ENCODE peak calls at places on chromosomes 12 and 14, in four cellular contexts. One of them, this sample, is unnamed.

GRCh38 chr14:68757618-68758081 is 35.2 kb downstream of the ZFP36L1 start:
- DNase-seq in K562: peak
- DNase-seq in H1: no peak
- DNase-seq in HepG2: peak
- DNase-seq in this sample: no peak

GRCh38 chr12:121893901-121894540 is 5.4 kb downstream of the PSMD9 start:
- DNase-seq in K562: no peak
- DNase-seq in HepG2: peak
- DNase-seq in H1: no peak
- DNase-seq in this sample: no peak

GRCh38 chr12:102757154-102757873 is 159.7 kb downstream of the PAH start:
- DNase-seq in K562: no peak
- DNase-seq in HepG2: no peak
- DNase-seq in H1: no peak
- DNase-seq in this sample: no peak

GRCh38 chr14:37230551-37231194 is 32.9 kb downstream of the MIPOL1 start:
- DNase-seq in HepG2: peak
- DNase-seq in K562: peak
- DNase-seq in H1: no peak
- DNase-seq in this sample: peak

GRCh38 chr12:105252901-105253300 is 16.9 kb upstream of the APPL2 start:
- DNase-seq in K562: no peak
- DNase-seq in H1: no peak
- DNase-seq in HepG2: no peak
- DNase-seq in this sample: no peak

GRCh38 chr12:28869197-28869596 is 279.9 kb upstream of the FAR2 start:
- DNase-seq in H1: no peak
- DNase-seq in HepG2: no peak
- DNase-seq in K562: no peak
- DNase-seq in this sample: no peak

GRCh38 chr14:30994681-30995620 is 30.5 kb upstream of the AP4S1 start:
- DNase-seq in K562: no peak
- DNase-seq in H1: no peak
- DNase-seq in HepG2: no peak
- DNase-seq in this sample: no peak

GRCh38 chr14:94689218-94689984 is 77.2 kb downstream of the SERPINA3 start:
- DNase-seq in HepG2: no peak
- DNase-seq in H1: peak
- DNase-seq in K562: peak
- DNase-seq in this sample: no peak

GRCh38 chr12:68240975-68241374 is 12.4 kb downstream of the IL22 start:
- DNase-seq in H1: no peak
- DNase-seq in HepG2: no peak
- DNase-seq in K562: no peak
- DNase-seq in this sample: no peak

GRCh38 chr12:103969391-103969790 is 3.7 kb downstream of the TDG start:
- DNase-seq in HepG2: no peak
- DNase-seq in H1: no peak
- DNase-seq in K562: no peak
- DNase-seq in this sample: no peak

GRCh38 chr12:88325076-88325827 is 183.1 kb downstream of the TMTC3 start:
- DNase-seq in HepG2: no peak
- DNase-seq in K562: no peak
- DNase-seq in H1: no peak
- DNase-seq in this sample: no peak

GRCh38 chr12:57215668-57216013 is 953 bp upstream of the NXPH4 start:
- DNase-seq in K562: no peak
- DNase-seq in H1: peak
- DNase-seq in HepG2: no peak
- DNase-seq in this sample: no peak
- TF ChIP-seq FOSL1 in K562: no peak
- TF ChIP-seq FOSL1 in H1: no peak
- TF ChIP-seq FOSL1 in HepG2: no peak
- TF ChIP-seq FOSL1 in this sample: no peak

GRCh38 chr12:111298583-111299436 is 70.1 kb downstream of the PHETA1 start:
- DNase-seq in K562: peak
- DNase-seq in H1: peak
- DNase-seq in HepG2: peak
- DNase-seq in this sample: peak
- TF ChIP-seq FOSL1 in K562: no peak
- TF ChIP-seq FOSL1 in H1: no peak
- TF ChIP-seq FOSL1 in HepG2: no peak
- TF ChIP-seq FOSL1 in this sample: no peak

GRCh38 chr14:34498684-34499412 is 36.8 kb upstream of the SPTSSA start:
- DNase-seq in HepG2: peak
- DNase-seq in H1: no peak
- DNase-seq in K562: no peak
- DNase-seq in this sample: peak

GRCh38 chr14:34501997-34502396 is 37.5 kb downstream of the EAPP start:
- DNase-seq in K562: no peak
- DNase-seq in H1: no peak
- DNase-seq in HepG2: no peak
- DNase-seq in this sample: no peak

GRCh38 chr14:34501004-34501580 is 38.4 kb downstream of the EAPP start:
- DNase-seq in H1: no peak
- DNase-seq in K562: no peak
- DNase-seq in HepG2: no peak
- DNase-seq in this sample: no peak

GRCh38 chr14:34496007-34496678 is 34.1 kb upstream of the SPTSSA start:
- DNase-seq in HepG2: no peak
- DNase-seq in K562: no peak
- DNase-seq in H1: no peak
- DNase-seq in this sample: no peak

DNA sequence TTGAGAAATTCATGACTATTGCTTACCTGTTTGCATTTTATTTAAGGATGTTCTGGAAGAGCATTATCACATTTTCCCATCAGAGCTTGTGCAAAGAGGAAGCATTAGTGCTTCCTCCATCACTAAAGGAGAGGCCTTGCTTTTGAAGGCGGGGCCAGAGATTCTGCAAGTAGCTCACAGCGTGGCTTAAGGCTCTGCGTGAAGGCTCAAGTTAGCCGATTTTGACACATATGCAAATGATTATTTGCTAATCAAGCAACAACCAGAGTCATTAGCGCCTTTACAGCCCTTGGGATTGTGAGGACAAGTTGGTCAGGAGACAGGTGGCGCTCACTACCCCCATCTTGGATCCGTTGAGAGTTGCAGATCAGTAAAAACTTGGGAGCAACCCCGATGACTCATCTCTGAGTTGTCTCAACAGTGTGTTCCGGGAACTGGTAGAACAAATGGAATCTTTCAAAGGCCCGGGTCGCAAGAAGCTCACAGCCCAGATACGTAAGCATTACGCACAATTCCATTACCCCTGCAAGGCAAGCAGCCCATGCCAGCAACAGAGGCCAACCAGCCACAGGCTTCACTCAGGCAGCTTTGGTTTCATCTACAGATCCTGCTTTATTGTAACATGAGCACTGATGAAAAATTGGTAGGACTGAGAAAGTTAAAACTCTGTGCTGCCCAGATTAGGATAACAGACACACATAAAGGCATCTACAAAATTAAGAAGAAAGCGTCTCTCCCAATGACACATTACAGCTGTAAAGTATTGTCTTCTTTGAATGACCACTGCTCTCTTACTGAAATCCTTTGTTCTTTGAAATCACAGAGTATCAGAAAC is 34.9 kb upstream of the SPTSSA start:
- DNase-seq in H1: peak
- DNase-seq in HepG2: peak
- DNase-seq in K562: peak
- DNase-seq in this sample: peak
- TF ChIP-seq FOSL1 in H1: no peak
- TF ChIP-seq FOSL1 in HepG2: peak
- TF ChIP-seq FOSL1 in K562: peak
- TF ChIP-seq FOSL1 in this sample: peak

GRCh38 chr14:91218041-91218440 is 26.5 kb downstream of the GPR68 start:
- DNase-seq in HepG2: no peak
- DNase-seq in K562: no peak
- DNase-seq in H1: no peak
- DNase-seq in this sample: no peak
- TF ChIP-seq FOSL1 in HepG2: no peak
- TF ChIP-seq FOSL1 in K562: no peak
- TF ChIP-seq FOSL1 in H1: no peak
- TF ChIP-seq FOSL1 in this sample: no peak

GRCh38 chr12:93390025-93390424 is 12.3 kb downstream of the NUDT4 start:
- DNase-seq in K562: no peak
- DNase-seq in HepG2: no peak
- DNase-seq in H1: no peak
- DNase-seq in this sample: no peak

GRCh38 chr12:93387780-93388179 is 10.1 kb downstream of the NUDT4 start:
- DNase-seq in K562: peak
- DNase-seq in H1: no peak
- DNase-seq in HepG2: no peak
- DNase-seq in this sample: no peak

GRCh38 chr12:93390565-93391297 is 13.0 kb downstream of the NUDT4 start:
- DNase-seq in HepG2: no peak
- DNase-seq in K562: no peak
- DNase-seq in H1: no peak
- DNase-seq in this sample: no peak
- TF ChIP-seq FOSL1 in HepG2: no peak
- TF ChIP-seq FOSL1 in K562: no peak
- TF ChIP-seq FOSL1 in H1: no peak
- TF ChIP-seq FOSL1 in this sample: no peak

GRCh38 chr14:96084796-96085195 is 45.6 kb downstream of the C14orf132 start:
- DNase-seq in K562: no peak
- DNase-seq in HepG2: no peak
- DNase-seq in H1: no peak
- DNase-seq in this sample: no peak

GRCh38 chr14:96086574-96087077 is 47.5 kb downstream of the C14orf132 start:
- DNase-seq in K562: no peak
- DNase-seq in H1: no peak
- DNase-seq in HepG2: no peak
- DNase-seq in this sample: no peak

GRCh38 chr14:96083667-96084320 is 44.6 kb downstream of the C14orf132 start:
- DNase-seq in K562: no peak
- DNase-seq in H1: no peak
- DNase-seq in HepG2: no peak
- DNase-seq in this sample: no peak

GRCh38 chr14:96086032-96086431 is 46.9 kb downstream of the C14orf132 start:
- DNase-seq in H1: no peak
- DNase-seq in K562: no peak
- DNase-seq in HepG2: no peak
- DNase-seq in this sample: no peak

DNA sequence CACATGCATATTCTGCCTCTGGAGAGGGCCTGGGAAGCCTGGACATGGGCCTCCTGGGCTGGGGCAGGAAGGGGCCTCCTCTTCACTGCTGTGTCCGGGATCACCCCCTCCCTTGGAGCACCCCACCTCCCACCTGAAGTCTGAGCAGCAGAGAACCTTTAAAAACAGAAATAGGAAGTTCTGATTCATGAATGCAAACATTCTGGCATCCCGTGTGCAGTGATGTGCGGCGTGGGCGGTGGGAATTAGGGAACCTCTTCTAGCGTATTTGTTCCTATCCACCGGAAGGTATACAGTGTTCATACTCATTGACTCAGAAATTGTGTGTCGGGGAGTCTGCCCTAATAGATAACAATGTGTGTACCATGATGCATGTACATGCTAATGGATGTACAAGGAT is 46.2 kb downstream of the C14orf132 start:
- DNase-seq in K562: no peak
- DNase-seq in HepG2: no peak
- DNase-seq in H1: no peak
- DNase-seq in this sample: no peak
- TF ChIP-seq FOSL1 in K562: no peak
- TF ChIP-seq FOSL1 in HepG2: no peak
- TF ChIP-seq FOSL1 in H1: no peak
- TF ChIP-seq FOSL1 in this sample: no peak

DNA sequence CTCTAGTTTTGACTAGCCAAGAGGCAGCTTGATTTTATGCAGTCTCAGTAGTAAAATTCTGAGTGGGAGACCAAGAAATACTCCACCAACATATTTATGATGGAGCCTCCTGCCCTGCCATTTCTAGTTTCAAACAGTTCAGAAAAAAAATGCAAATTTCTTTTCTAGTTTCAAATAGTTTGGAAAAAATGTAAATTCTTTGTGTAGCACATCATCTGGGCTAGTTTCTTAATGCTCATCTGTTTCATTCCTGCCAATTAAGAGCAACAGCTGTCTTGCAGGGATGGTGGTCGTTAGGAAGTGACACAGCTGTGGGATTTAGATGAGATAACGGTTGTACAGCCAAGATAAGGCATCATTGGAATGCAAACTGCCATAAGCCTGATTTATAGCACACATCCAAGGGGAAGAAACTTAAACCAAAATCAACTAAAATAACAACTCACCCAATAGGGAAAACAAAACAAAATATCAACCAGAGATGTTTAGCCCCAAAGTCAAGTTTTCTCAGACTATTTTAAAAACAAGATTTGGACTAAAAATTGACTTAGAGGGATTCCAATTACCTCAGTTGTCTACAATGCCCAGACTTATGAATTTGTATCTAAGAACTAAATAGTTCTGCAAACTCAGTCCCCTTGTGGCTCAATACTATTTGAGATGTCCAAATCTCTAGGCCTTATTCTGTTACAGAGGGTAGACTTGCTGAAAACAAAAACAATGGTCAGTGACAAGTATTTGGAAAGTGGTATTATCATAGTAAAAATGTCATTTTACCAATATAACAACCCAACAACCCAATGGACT is 291.3 kb upstream of the ATP2B1 start:
- DNase-seq in H1: no peak
- DNase-seq in K562: no peak
- DNase-seq in HepG2: no peak
- DNase-seq in this sample: no peak
- TF ChIP-seq FOSL1 in H1: no peak
- TF ChIP-seq FOSL1 in K562: no peak
- TF ChIP-seq FOSL1 in HepG2: no peak
- TF ChIP-seq FOSL1 in this sample: no peak

GRCh38 chr14:105019861-105020814 is 745 bp downstream of the CDCA4 start:
- DNase-seq in H1: peak
- DNase-seq in K562: no peak
- DNase-seq in HepG2: no peak
- DNase-seq in this sample: no peak
- TF ChIP-seq FOSL1 in H1: no peak
- TF ChIP-seq FOSL1 in K562: no peak
- TF ChIP-seq FOSL1 in HepG2: no peak
- TF ChIP-seq FOSL1 in this sample: no peak

GRCh38 chr12:53518381-53518780 is 11.1 kb upstream of the NPFF start:
- DNase-seq in H1: no peak
- DNase-seq in K562: no peak
- DNase-seq in HepG2: no peak
- DNase-seq in this sample: no peak
- TF ChIP-seq FOSL1 in H1: no peak
- TF ChIP-seq FOSL1 in K562: no peak
- TF ChIP-seq FOSL1 in HepG2: no peak
- TF ChIP-seq FOSL1 in this sample: no peak